ENCODE peak calls at places on chromosomes 7 and 10, in seven cellular contexts. A, J, H, C, W, B and D are unnamed samples.

GRCh38 chr7:84139986-84140729 is 54.4 kb downstream of the SEMA3A start:
- DNase-seq in J (no peak), B (no peak), C (no peak), A (no peak), W (no peak), H (no peak), D (no peak)

GRCh38 chr10:81696609-81697388 is 178.2 kb upstream of the NRG3 start:
- DNase-seq in H (no peak), C (no peak), W (no peak), B (no peak), J (peak; percentile 36), A (no peak), D (no peak)

GRCh38 chr7:47596502-47597202 is 14.7 kb upstream of the TNS3 start:
- DNase-seq in H (peak; percentile 91), J (peak; percentile 70), B (no peak), A (peak; percentile 27), C (no peak), W (no peak), D (no peak)

GRCh38 chr7:2199956-2200583 is 32.7 kb downstream of the MAD1L1 start:
- DNase-seq in B (no peak), A (no peak), J (no peak), C (no peak), W (no peak), H (no peak), D (no peak)

GRCh38 chr7:148699772-148700629 is 1.3 kb downstream of the CUL1 start:
- DNase-seq in B (no peak), H (no peak), J (no peak), C (peak; percentile 62), W (no peak), A (peak; percentile 51), D (no peak)

GRCh38 chr10:89080660-89081059 is 90.1 kb downstream of the FAS start:
- DNase-seq in B (no peak), J (no peak), W (no peak), A (no peak), H (no peak), C (no peak), D (no peak)

GRCh38 chr7:100407285-100408180 is 21.0 kb downstream of the ZCWPW1 start:
- DNase-seq in C (peak; percentile 56), A (peak; percentile 84), H (no peak), W (no peak), J (peak; percentile 49), B (peak; percentile 31), D (peak; percentile 12)

GRCh38 chr7:156117542-156118245 is 305.4 kb upstream of the SHH start:
- DNase-seq in H (no peak), J (no peak), W (no peak), C (no peak), B (no peak), A (no peak), D (no peak)

GRCh38 chr10:17617031-17617911 is at the start of gene HACD1:
- DNase-seq in H (peak; percentile 87), A (peak; percentile 54), C (peak; percentile 80), W (no peak), B (peak; percentile 37), J (peak; percentile 69), D (peak; percentile 14)

GRCh38 chr10:123521556-123521955 is 144.6 kb upstream of the GPR26 start:
- DNase-seq in A (no peak), C (no peak), W (no peak), B (no peak), H (no peak), J (no peak), D (no peak)

GRCh38 chr7:133563196-133563707 is 310.4 kb downstream of the EXOC4 start:
- DNase-seq in H (no peak), W (no peak), C (no peak), A (no peak), J (no peak), B (no peak), D (no peak)

GRCh38 chr10:11437391-11438241 is 173.8 kb downstream of the USP6NL start:
- DNase-seq in H (no peak), J (no peak), B (no peak), C (no peak), A (no peak), W (no peak), D (no peak)

GRCh38 chr10:78511324-78512204 is 477.9 kb downstream of the RPS24 start:
- DNase-seq in B (no peak), J (no peak), C (no peak), H (no peak), W (no peak), A (no peak), D (no peak)

GRCh38 chr7:39609084-39609461 is 14.3 kb upstream of the RALA start:
- DNase-seq in W (no peak), J (no peak), H (no peak), A (peak; percentile 30), B (no peak), C (no peak), D (no peak)

GRCh38 chr7:106071356-106071998 is 40.6 kb downstream of the SYPL1 start:
- DNase-seq in B (peak; percentile 34), C (no peak), H (no peak), A (peak; percentile 85), W (no peak), J (no peak), D (peak; percentile 75)

GRCh38 chr7:110830778-110831177 is 260.1 kb upstream of the LRRN3 start:
- DNase-seq in W (no peak), J (no peak), A (no peak), H (no peak), C (no peak), B (no peak), D (no peak)

GRCh38 chr10:53864850-53865249 is 936.2 kb downstream of the PCDH15 start:
- DNase-seq in C (no peak), H (no peak), A (no peak), W (no peak), J (no peak), B (no peak), D (no peak)

GRCh38 chr10:35449944-35450343 is 113.6 kb downstream of the CCNY start:
- DNase-seq in C (no peak), J (no peak), B (no peak), W (no peak), H (no peak), A (no peak), D (no peak)

GRCh38 chr7:149013876-149014275 is 14.4 kb downstream of the PDIA4 start:
- DNase-seq in J (no peak), A (no peak), W (no peak), C (no peak), H (no peak), B (no peak), D (no peak)

GRCh38 chr10:4338768-4339167 is 487.2 kb upstream of the AKR1E2 start:
- DNase-seq in H (no peak), W (no peak), J (no peak), C (no peak), A (no peak), B (no peak), D (no peak)

GRCh38 chr10:52212062-52212461 is 102.0 kb upstream of the DKK1 start:
- DNase-seq in H (no peak), C (no peak), J (no peak), B (no peak), W (no peak), A (no peak), D (no peak)

GRCh38 chr7:135501402-135501801 is 8.5 kb downstream of the CNOT4 start:
- DNase-seq in H (no peak), A (peak; percentile 7), B (no peak), C (no peak), J (no peak), W (no peak), D (no peak)

GRCh38 chr7:134724606-134725005 is 54.8 kb upstream of the CALD1 start:
- DNase-seq in A (peak; percentile 53), W (no peak), J (no peak), H (no peak), B (no peak), C (no peak), D (no peak)

GRCh38 chr7:39979406-39980073 is 29.5 kb downstream of the CDK13 start:
- DNase-seq in C (no peak), A (no peak), B (peak; percentile 15), W (no peak), H (no peak), J (no peak), D (no peak)

GRCh38 chr10:125054216-125054615 is 106.1 kb downstream of the CTBP2 start:
- DNase-seq in B (no peak), H (no peak), C (no peak), W (no peak), J (no peak), A (no peak), D (no peak)

GRCh38 chr7:108613147-108613948 is 43.7 kb downstream of the DNAJB9 start:
- DNase-seq in H (no peak), A (peak; percentile 78), W (no peak), C (peak; percentile 52), J (no peak), B (no peak), D (no peak)

GRCh38 chr7:83149466-83149865 is 13.2 kb downstream of the PCLO start:
- DNase-seq in J (no peak), A (peak; percentile 9), C (no peak), B (no peak), W (no peak), H (no peak), D (no peak)

GRCh38 chr7:54996391-54996790 is 22.4 kb upstream of the EGFR start:
- DNase-seq in C (no peak), W (no peak), H (no peak), J (no peak), B (no peak), A (no peak), D (no peak)
- H3K27ac ChIP-seq in C (no peak overlapping the region), W (no peak overlapping the region), H (no peak overlapping the region), J (no peak overlapping the region), B (no peak overlapping the region), A (peak overlapping the region; percentile 91), D (peak overlapping the region; percentile 93)

DNA sequence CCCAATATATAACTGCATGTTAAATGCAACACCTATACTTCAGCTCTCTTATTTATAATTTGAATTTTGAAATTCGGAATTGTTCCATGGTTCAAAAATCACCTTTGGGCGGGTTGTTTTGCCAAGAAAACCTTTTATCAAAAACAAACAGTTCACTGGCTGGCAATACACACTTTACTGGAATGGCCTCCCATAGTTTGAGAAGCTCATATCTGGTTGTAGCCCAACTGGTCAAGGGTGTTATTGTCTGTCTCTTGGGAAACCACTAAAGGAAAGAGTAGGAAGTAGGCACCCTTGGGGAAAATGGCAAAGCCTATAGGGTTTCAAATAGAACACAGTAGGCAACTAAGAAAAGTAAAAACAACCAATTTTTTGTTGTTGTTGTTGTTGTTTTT is 117.9 kb downstream of the HIPK2 start:
- DNase-seq in J (no peak), A (no peak), C (no peak), W (no peak), B (no peak), H (no peak), D (no peak)
- H3K27ac ChIP-seq in J (no peak overlapping the region), A (peak overlapping the region; percentile 52), C (no peak overlapping the region), W (no peak overlapping the region), B (no peak overlapping the region), H (no peak overlapping the region), D (peak overlapping the region; percentile 87)

DNA sequence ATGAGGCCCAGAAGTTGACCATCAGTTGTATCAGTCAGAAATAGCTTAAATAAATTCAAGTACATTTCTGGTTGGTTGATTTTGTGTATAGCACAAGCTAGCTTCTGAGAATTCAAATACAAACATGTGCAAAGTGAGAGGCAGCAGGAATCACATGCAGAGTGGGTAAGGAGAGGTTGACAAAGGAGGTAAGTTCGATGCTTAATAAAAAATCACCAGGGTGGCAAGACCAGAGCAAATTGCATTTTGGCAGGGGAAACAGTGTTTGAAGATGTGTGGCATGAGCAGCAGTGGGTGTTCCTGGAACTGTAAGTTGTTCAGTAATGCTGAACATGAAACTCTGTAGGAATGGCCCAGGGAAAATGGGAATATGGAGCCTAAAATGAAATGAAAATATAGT is 52.6 kb downstream of the GNAI1 start:
- DNase-seq in J (no peak), H (no peak), A (no peak), B (no peak), C (no peak), W (no peak), D (no peak)
- H3K27ac ChIP-seq in J (no peak overlapping the region), H (no peak overlapping the region), A (no peak overlapping the region), B (no peak overlapping the region), C (no peak overlapping the region), W (no peak overlapping the region), D (no peak overlapping the region)

GRCh38 chr10:14405076-14406065 is 74.6 kb upstream of the FRMD4A start:
- DNase-seq in W (no peak), J (no peak), B (no peak), C (no peak), A (no peak), H (no peak), D (no peak)
- H3K27ac ChIP-seq in W (no peak overlapping the region), J (no peak overlapping the region), B (no peak overlapping the region), C (no peak overlapping the region), A (no peak overlapping the region), H (no peak overlapping the region), D (peak overlapping the region; percentile 33)